ENCODE peak calls at places on chromosomes 4 and X, in four cellular contexts. E is H1, V is IMR-90, P is mesenchymal stem cell. W is an unnamed sample.
A peak's percentile ranks its signal among the peaks of the same experiment; 100 is the strongest.

GRCh38 chrX:24276011-24276410 is 37.9 kb downstream of the SUPT20HL2 start:
- DNase-seq in E (no peak), V (no peak), P (no peak), W (no peak)

GRCh38 chr4:127656047-127656680 is 23.4 kb downstream of the INTU start:
- DNase-seq in E (no peak), V (no peak), P (no peak), W (no peak)

GRCh38 chrX:104833401-104833800 is 267.4 kb downstream of the IL1RAPL2 start:
- DNase-seq in E (no peak), V (no peak), P (peak; percentile 6), W (no peak)

GRCh38 chr4:155953151-155954117 is at the start of gene CTSO:
- DNase-seq in E (peak; percentile 76), V (peak; percentile 85), P (peak; percentile 87), W (peak; percentile 68)

GRCh38 chrX:55264816-55265215 is at the start of gene PAGE3:
- DNase-seq in E (no peak), V (no peak), P (no peak), W (no peak)

GRCh38 chr4:85496933-85497332 is 22.0 kb downstream of the ARHGAP24 start:
- DNase-seq in E (no peak), V (peak; percentile 39), P (peak; percentile 55), W (no peak)

GRCh38 chrX:16772460-16772859 is 13.8 kb upstream of the TXLNG start:
- DNase-seq in E (peak; percentile 51), V (no peak), P (no peak), W (peak; percentile 90)

GRCh38 chrX:115226929-115227328 is 7.0 kb downstream of the LRCH2 start:
- DNase-seq in E (no peak), V (peak; percentile 28), P (peak; percentile 29), W (peak; percentile 61)

GRCh38 chr4:155787113-155787710 is 28.4 kb downstream of the GUCY1B1 start:
- DNase-seq in E (no peak), V (peak; percentile 70), P (peak; percentile 74), W (no peak)

GRCh38 chr4:14237911-14238310 is 610.4 kb upstream of the BOD1L1 start:
- DNase-seq in E (no peak), V (no peak), P (no peak), W (no peak)

GRCh38 chr4:26126135-26126718 is 194.6 kb upstream of the RBPJ start:
- DNase-seq in E (no peak), V (no peak), P (no peak), W (no peak)

GRCh38 chr4:103150677-103151076 is 47.5 kb downstream of the CENPE start:
- DNase-seq in E (no peak), V (peak; percentile 24), P (peak; percentile 44), W (no peak)

GRCh38 chr4:56506110-56506705 is 617 bp downstream of the ARL9 start:
- DNase-seq in E (peak; percentile 67), V (no peak), P (peak; percentile 21), W (peak; percentile 45)

GRCh38 chr4:153643406-153644016 is 40.6 kb upstream of the TLR2 start:
- DNase-seq in E (no peak), V (peak; percentile 59), P (peak; percentile 47), W (no peak)

GRCh38 chr4:181078236-181078635 is 1165.0 kb upstream of the TENM3 start:
- DNase-seq in E (no peak), V (peak; percentile 20), P (no peak), W (no peak)

GRCh38 chrX:112819013-112819635 is 21.5 kb downstream of the AMOT start:
- DNase-seq in E (no peak), V (peak; percentile 89), P (peak; percentile 80), W (no peak)

GRCh38 chr4:164731827-164732474 is 22.0 kb upstream of the SMIM31 start:
- DNase-seq in E (peak; percentile 82), V (peak; percentile 28), P (peak; percentile 36), W (peak; percentile 52)

GRCh38 chr4:78954048-78954666 is 14.9 kb upstream of the PAQR3 start:
- DNase-seq in E (no peak), V (no peak), P (peak; percentile 11), W (peak; percentile 56)

GRCh38 chrX:69031971-69032391 is 133.3 kb downstream of the PJA1 start:
- DNase-seq in E (peak; percentile 4), V (peak; percentile 50), P (peak; percentile 18), W (no peak)

GRCh38 chr4:127995776-127996175 is 30.6 kb downstream of the ABHD18 start:
- DNase-seq in E (no peak), V (peak; percentile 35), P (peak; percentile 62), W (no peak)

GRCh38 chrX:21612154-21612553 is 46.0 kb downstream of the KLHL34 start:
- DNase-seq in E (no peak), V (no peak), P (no peak), W (no peak)

GRCh38 chrX:11944486-11944885 is 186.4 kb downstream of the MSL3 start:
- DNase-seq in E (peak; percentile 45), V (peak; percentile 64), P (peak; percentile 51), W (peak; percentile 66)

GRCh38 chr4:40718571-40718970 is 31.2 kb upstream of the NSUN7 start:
- DNase-seq in E (no peak), V (no peak), P (no peak), W (peak; percentile 39)

GRCh38 chrX:69991685-69992084 is 58.1 kb downstream of the AWAT2 start:
- DNase-seq in E (no peak), V (no peak), P (no peak), W (no peak)

GRCh38 chr4:113276448-113277158 is 227.2 kb downstream of the ANK2 start:
- DNase-seq in E (no peak), V (no peak), P (no peak), W (no peak)

GRCh38 chrX:21944136-21944615 is 3.7 kb downstream of the SMS start:
- DNase-seq in E (no peak), V (no peak), P (no peak), W (peak; percentile 52)

GRCh38 chr4:120754590-120754989 is 167.9 kb downstream of the PRDM5 start:
- DNase-seq in E (no peak), V (no peak), P (no peak), W (no peak)

GRCh38 chrX:109487640-109488039 is 5.8 kb upstream of the GUCY2F start:
- DNase-seq in E (no peak), V (no peak), P (no peak), W (no peak)

GRCh38 chr4:133483600-133484246 is 334.6 kb downstream of the PCDH10 start:
- DNase-seq in E (no peak), V (peak; percentile 33), P (peak; percentile 62), W (no peak)

GRCh38 chr4:8594097-8595038 is 1.8 kb downstream of the CPZ start:
- DNase-seq in E (peak; percentile 77), V (peak; percentile 72), P (peak; percentile 77), W (peak; percentile 74)

GRCh38 chr4:8595237-8596087 is 2.9 kb downstream of the CPZ start:
- DNase-seq in E (no peak), V (no peak), P (no peak), W (no peak)

GRCh38 chr4:8592366-8593267 is at the start of gene CPZ:
- DNase-seq in E (peak; percentile 85), V (peak; percentile 50), P (peak; percentile 36), W (peak; percentile 82)

GRCh38 chr4:8591626-8592365 is 769 bp upstream of the CPZ start:
- DNase-seq in E (no peak), V (no peak), P (no peak), W (no peak)

DNA sequence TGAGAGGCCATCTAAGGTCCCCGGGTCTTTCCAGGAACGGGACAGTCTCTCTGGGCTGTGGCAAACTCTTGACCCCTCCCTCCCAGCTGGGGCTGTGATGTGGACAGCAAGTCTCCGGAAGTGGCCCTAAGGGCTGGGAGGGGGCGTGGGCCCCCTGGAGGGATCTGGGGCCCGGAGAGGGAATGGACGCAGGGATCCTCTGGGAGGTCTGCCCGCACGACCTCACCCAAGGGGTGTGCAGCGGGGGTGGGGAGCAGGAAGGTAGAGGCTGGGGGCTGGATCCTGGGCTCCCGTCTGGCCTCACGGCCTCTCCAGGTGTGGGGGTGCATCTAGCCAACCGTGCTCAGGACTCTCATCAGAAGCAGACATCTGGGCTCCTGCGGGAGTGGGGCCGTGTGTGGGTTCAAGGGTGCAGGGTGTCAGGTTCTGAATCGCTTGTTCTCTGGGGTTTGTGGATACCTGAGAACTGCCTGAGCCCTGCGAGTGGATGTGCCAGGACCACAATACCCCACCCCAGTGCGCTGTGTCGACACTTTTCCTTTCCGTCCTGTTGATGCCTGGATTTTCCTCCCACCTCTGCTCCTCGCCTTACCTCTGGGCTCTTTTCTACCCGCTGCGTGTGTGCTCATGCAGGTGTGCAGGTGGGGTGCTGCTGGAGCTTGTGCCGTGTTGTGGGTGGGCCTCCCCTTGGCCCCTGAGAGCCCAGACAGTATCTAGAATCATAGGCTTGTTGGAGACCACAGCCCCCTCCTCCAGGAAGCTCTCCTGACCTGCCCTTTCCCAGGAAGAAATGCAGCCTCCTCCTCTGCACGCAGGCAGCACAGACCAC is 917 bp downstream of the CPZ start:
- DNase-seq in E (peak; percentile 72), V (no peak), P (no peak), W (no peak)
- H3K23ac ChIP-seq in E (peak overlapping the region; percentile 28), V (no peak overlapping the region), P (no peak overlapping the region), W (no peak overlapping the region)

DNA sequence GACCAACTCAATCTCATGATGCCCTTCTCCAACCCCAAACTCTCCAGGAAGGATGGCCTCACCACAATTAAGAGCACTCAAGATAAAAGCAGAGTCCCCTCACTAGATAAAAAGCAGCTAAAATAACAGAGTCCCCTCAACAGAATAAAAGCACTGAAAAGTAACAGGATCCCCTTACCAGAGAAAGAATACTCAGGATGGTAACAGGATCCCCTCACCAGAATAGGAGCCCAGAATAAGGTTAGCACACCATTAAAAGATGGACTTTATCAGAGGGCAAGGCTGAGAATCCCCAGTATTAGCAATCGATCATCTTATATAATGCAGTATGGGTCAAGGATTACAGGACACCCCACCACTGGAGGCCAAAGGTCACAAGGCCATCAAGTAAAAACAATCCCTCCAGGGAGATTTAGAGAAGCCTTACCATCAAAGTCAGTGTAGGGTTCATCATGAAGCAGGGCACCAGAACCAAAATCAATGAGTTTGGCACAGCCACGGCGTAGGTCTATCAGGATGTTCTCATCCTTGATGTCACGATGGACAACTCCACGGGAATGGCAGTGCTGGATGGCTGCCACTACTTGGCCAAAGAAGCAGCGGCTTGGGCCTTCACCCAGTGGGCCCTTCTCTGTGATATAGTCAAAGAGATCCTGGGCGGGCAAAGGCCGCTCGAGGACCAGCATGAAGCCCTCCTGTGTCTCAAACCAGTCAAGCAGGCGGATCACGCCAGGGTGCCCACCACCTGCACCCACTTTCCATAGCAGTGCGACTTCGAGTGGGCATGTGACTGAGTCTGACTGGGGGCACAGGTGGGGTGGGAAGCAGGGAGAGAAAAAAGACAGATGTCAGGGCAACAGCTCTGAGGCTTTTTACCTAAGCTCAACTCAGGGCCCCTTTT is 3.4 kb upstream of the SLC35A2 start:
- DNase-seq in E (no peak), V (no peak), P (no peak), W (no peak)
- H3K4me1 ChIP-seq in E (peaks cover 5% of the 10 kb centered on the region), V (peaks cover 5% of the 10 kb centered on the region), P (peaks cover 14% of the 10 kb centered on the region), W (peaks cover 1% of the 10 kb centered on the region)

DNA sequence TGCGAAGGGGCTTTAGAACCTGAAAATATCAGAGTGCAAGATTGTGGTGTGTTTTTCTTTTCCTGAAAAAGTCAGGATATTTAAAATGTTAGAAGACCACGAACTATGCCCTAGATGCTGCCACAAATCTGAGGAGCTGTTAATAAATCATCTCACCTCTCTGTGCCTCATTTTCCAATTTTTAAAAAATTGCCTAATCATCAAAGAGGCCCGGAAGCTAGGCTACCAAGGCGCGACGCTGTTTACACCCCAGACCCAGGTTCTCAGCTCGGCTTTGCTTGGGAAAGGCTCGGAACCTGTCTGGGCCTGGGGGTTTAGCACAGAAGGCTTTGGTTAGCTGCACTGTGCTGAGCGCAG is 409.6 kb downstream of the BCOR start:
- DNase-seq in E (no peak), V (no peak), P (no peak), W (no peak)
- H3K23ac ChIP-seq in E (no peak overlapping the region), V (no peak overlapping the region), P (no peak overlapping the region), W (no peak overlapping the region)

DNA sequence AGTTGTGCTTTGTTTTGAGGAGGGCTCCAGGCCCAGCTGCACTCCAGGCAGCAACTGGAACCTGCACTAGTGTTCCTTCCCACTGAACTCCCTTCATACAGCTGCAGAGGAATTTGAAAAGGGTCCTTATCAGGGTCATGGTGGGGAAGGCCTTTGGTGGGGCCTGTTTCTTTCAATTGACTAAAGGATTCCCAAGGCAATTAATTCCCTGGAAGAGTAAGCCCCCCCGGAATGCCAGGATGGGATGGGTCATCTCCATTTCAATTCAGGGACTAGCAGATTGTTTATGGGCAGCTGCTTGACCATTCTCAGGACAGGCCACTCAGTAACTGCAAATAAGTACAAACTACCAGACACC is 45.3 kb downstream of the TSC22D3 start:
- DNase-seq in E (no peak), V (no peak), P (peak; percentile 25), W (no peak)
- H3K4me1 ChIP-seq in E (peaks cover 7% of the 10 kb centered on the region), V (peaks cover 7% of the 10 kb centered on the region), P (peaks cover 14% of the 10 kb centered on the region), W (peaks cover 15% of the 10 kb centered on the region)

W was measured in H9.